ENCODE peak calls at places on chromosomes 2 and 18, in eight cellular contexts. One of them, this sample, is unnamed.

GRCh38 chr2:236309669-236310029 is 45.4 kb upstream of the ASB18 start:
- DNase-seq in CD8-positive, alpha-beta T cell: no peak
- DNase-seq in endodermal cell: peak; percentile 84
- DNase-seq in HFF-Myc: no peak
- DNase-seq in psoas muscle: no peak
- DNase-seq in lower lobe of right lung: no peak
- DNase-seq in tibial artery: no peak
- DNase-seq in ovary: no peak
- DNase-seq in this sample: no peak

GRCh38 chr2:15168116-15168515 is 393.0 kb downstream of the NBAS start:
- DNase-seq in CD8-positive, alpha-beta T cell: no peak
- DNase-seq in endodermal cell: no peak
- DNase-seq in HFF-Myc: no peak
- DNase-seq in psoas muscle: no peak
- DNase-seq in lower lobe of right lung: no peak
- DNase-seq in tibial artery: no peak
- DNase-seq in ovary: no peak
- DNase-seq in this sample: no peak

GRCh38 chr18:74316257-74317180 is 880 bp downstream of the C18orf63 start:
- DNase-seq in CD8-positive, alpha-beta T cell: no peak
- DNase-seq in endodermal cell: no peak
- DNase-seq in HFF-Myc: no peak
- DNase-seq in psoas muscle: no peak
- DNase-seq in lower lobe of right lung: no peak
- DNase-seq in tibial artery: no peak
- DNase-seq in ovary: no peak
- DNase-seq in this sample: no peak

GRCh38 chr2:11456251-11456650 is 9.7 kb downstream of the E2F6 start:
- DNase-seq in CD8-positive, alpha-beta T cell: no peak
- DNase-seq in endodermal cell: no peak
- DNase-seq in HFF-Myc: no peak
- DNase-seq in psoas muscle: no peak
- DNase-seq in lower lobe of right lung: no peak
- DNase-seq in tibial artery: no peak
- DNase-seq in ovary: no peak
- DNase-seq in this sample: no peak

GRCh38 chr18:57430166-57430958 is 4.8 kb upstream of the ONECUT2 start:
- DNase-seq in CD8-positive, alpha-beta T cell: no peak
- DNase-seq in endodermal cell: peak; percentile 83
- DNase-seq in HFF-Myc: no peak
- DNase-seq in psoas muscle: no peak
- DNase-seq in lower lobe of right lung: no peak
- DNase-seq in tibial artery: no peak
- DNase-seq in ovary: no peak
- DNase-seq in this sample: no peak

GRCh38 chr2:212532585-212532984 is 6.0 kb downstream of the ERBB4 start:
- DNase-seq in CD8-positive, alpha-beta T cell: no peak
- DNase-seq in endodermal cell: no peak
- DNase-seq in HFF-Myc: no peak
- DNase-seq in psoas muscle: no peak
- DNase-seq in lower lobe of right lung: no peak
- DNase-seq in tibial artery: no peak
- DNase-seq in ovary: no peak
- DNase-seq in this sample: no peak

GRCh38 chr2:28624798-28625701 is 126.6 kb upstream of the PPP1CB start:
- DNase-seq in CD8-positive, alpha-beta T cell: peak; percentile 58
- DNase-seq in endodermal cell: peak; percentile 75
- DNase-seq in HFF-Myc: no peak
- DNase-seq in psoas muscle: peak; percentile 63
- DNase-seq in lower lobe of right lung: peak; percentile 79
- DNase-seq in tibial artery: peak; percentile 93
- DNase-seq in ovary: peak; percentile 92
- DNase-seq in this sample: peak; percentile 54

GRCh38 chr2:23375448-23375847 is 9.5 kb upstream of the KLHL29 start:
- DNase-seq in CD8-positive, alpha-beta T cell: no peak
- DNase-seq in endodermal cell: peak; percentile 69
- DNase-seq in HFF-Myc: no peak
- DNase-seq in psoas muscle: no peak
- DNase-seq in lower lobe of right lung: no peak
- DNase-seq in tibial artery: no peak
- DNase-seq in ovary: no peak
- DNase-seq in this sample: no peak

GRCh38 chr2:105732096-105732495 is 12.6 kb upstream of the NCK2 start:
- DNase-seq in CD8-positive, alpha-beta T cell: no peak
- DNase-seq in endodermal cell: no peak
- DNase-seq in HFF-Myc: no peak
- DNase-seq in psoas muscle: no peak
- DNase-seq in lower lobe of right lung: no peak
- DNase-seq in tibial artery: no peak
- DNase-seq in ovary: no peak
- DNase-seq in this sample: no peak

GRCh38 chr2:219698684-219699439 is 71.4 kb downstream of the SLC4A3 start:
- DNase-seq in CD8-positive, alpha-beta T cell: no peak
- DNase-seq in endodermal cell: no peak
- DNase-seq in HFF-Myc: no peak
- DNase-seq in psoas muscle: no peak
- DNase-seq in lower lobe of right lung: no peak
- DNase-seq in tibial artery: no peak
- DNase-seq in ovary: no peak
- DNase-seq in this sample: no peak

GRCh38 chr18:58578835-58579560 is 49.9 kb downstream of the ALPK2 start:
- DNase-seq in CD8-positive, alpha-beta T cell: no peak
- DNase-seq in endodermal cell: peak; percentile 47
- DNase-seq in HFF-Myc: no peak
- DNase-seq in psoas muscle: no peak
- DNase-seq in lower lobe of right lung: no peak
- DNase-seq in tibial artery: no peak
- DNase-seq in ovary: no peak
- DNase-seq in this sample: no peak

GRCh38 chr2:220315098-220315785 is 687.8 kb downstream of the SLC4A3 start:
- DNase-seq in CD8-positive, alpha-beta T cell: no peak
- DNase-seq in endodermal cell: no peak
- DNase-seq in HFF-Myc: no peak
- DNase-seq in psoas muscle: no peak
- DNase-seq in lower lobe of right lung: no peak
- DNase-seq in tibial artery: no peak
- DNase-seq in ovary: peak; percentile 36
- DNase-seq in this sample: no peak

GRCh38 chr2:213067888-213068287 is 83.5 kb downstream of the IKZF2 start:
- DNase-seq in CD8-positive, alpha-beta T cell: no peak
- DNase-seq in endodermal cell: no peak
- DNase-seq in HFF-Myc: no peak
- DNase-seq in psoas muscle: no peak
- DNase-seq in lower lobe of right lung: no peak
- DNase-seq in tibial artery: no peak
- DNase-seq in ovary: no peak
- DNase-seq in this sample: no peak

GRCh38 chr2:190343500-190344274 is at the start of gene INPP1:
- DNase-seq in CD8-positive, alpha-beta T cell: peak; percentile 40
- DNase-seq in endodermal cell: peak; percentile 86
- DNase-seq in HFF-Myc: no peak
- DNase-seq in psoas muscle: peak; percentile 81
- DNase-seq in lower lobe of right lung: peak; percentile 82
- DNase-seq in tibial artery: peak; percentile 78
- DNase-seq in ovary: peak; percentile 77
- DNase-seq in this sample: peak; percentile 72

GRCh38 chr2:190342601-190343000 is 788 bp upstream of the INPP1 start:
- DNase-seq in CD8-positive, alpha-beta T cell: no peak
- DNase-seq in endodermal cell: peak; percentile 51
- DNase-seq in HFF-Myc: no peak
- DNase-seq in psoas muscle: no peak
- DNase-seq in lower lobe of right lung: no peak
- DNase-seq in tibial artery: no peak
- DNase-seq in ovary: no peak
- DNase-seq in this sample: no peak

GRCh38 chr2:190340369-190340768 is 3.0 kb upstream of the INPP1 start:
- DNase-seq in CD8-positive, alpha-beta T cell: no peak
- DNase-seq in endodermal cell: peak; percentile 75
- DNase-seq in HFF-Myc: no peak
- DNase-seq in psoas muscle: no peak
- DNase-seq in lower lobe of right lung: no peak
- DNase-seq in tibial artery: no peak
- DNase-seq in ovary: no peak
- DNase-seq in this sample: no peak

GRCh38 chr2:190343170-190343499 is 254 bp upstream of the INPP1 start:
- DNase-seq in CD8-positive, alpha-beta T cell: no peak
- DNase-seq in endodermal cell: no peak
- DNase-seq in HFF-Myc: no peak
- DNase-seq in psoas muscle: no peak
- DNase-seq in lower lobe of right lung: no peak
- DNase-seq in tibial artery: no peak
- DNase-seq in ovary: no peak
- DNase-seq in this sample: peak; percentile 24

DNA sequence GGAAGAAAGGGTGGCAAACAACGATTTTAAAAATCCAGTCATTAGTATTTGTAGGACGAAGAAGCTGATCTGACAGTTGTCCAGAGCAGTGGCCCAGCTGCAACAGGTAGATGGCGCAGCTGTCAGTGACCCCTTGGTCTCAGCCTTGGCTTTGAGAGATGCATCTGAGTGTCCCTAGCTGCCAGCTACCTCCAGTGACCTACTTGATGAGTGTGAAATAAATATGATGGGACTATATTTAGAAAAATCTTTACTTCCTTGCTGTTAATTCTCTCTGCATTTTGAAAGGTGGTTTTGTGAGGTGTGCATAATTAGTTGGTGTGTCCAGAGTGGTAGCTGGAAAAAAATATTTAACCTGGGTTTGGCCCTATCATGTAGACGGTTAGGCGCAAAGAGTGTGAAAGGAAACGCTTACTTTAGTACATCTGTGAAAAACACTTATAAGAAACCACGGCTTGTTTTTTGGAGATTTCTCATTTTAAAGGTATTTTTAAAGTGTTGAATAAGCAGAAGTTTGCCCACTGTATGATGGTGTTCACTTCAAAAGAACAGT is 962 bp downstream of the INPP1 start:
- DNase-seq in CD8-positive, alpha-beta T cell: no peak
- DNase-seq in endodermal cell: peak; percentile 84
- DNase-seq in HFF-Myc: no peak
- DNase-seq in psoas muscle: no peak
- DNase-seq in lower lobe of right lung: no peak
- DNase-seq in tibial artery: no peak
- DNase-seq in ovary: no peak
- DNase-seq in this sample: no peak
- TF ChIP-seq CTCF in CD8-positive, alpha-beta T cell: no peak
- TF ChIP-seq CTCF in endodermal cell: peak; percentile 71
- TF ChIP-seq CTCF in HFF-Myc: peak; percentile 26
- TF ChIP-seq CTCF in psoas muscle: peak; percentile 36
- TF ChIP-seq CTCF in lower lobe of right lung: peak; percentile 41
- TF ChIP-seq CTCF in tibial artery: peak; percentile 15
- TF ChIP-seq CTCF in ovary: no peak
- TF ChIP-seq CTCF in this sample: peak; percentile 59

GRCh38 chr18:75639468-75639831 is 211.9 kb upstream of the SMIM21 start:
- DNase-seq in CD8-positive, alpha-beta T cell: no peak
- DNase-seq in endodermal cell: no peak
- DNase-seq in HFF-Myc: no peak
- DNase-seq in psoas muscle: no peak
- DNase-seq in lower lobe of right lung: no peak
- DNase-seq in tibial artery: no peak
- DNase-seq in ovary: no peak
- DNase-seq in this sample: no peak
- H3K4me3 ChIP-seq in CD8-positive, alpha-beta T cell: no peak overlapping the region
- H3K4me3 ChIP-seq in endodermal cell: no peak overlapping the region
- H3K4me3 ChIP-seq in HFF-Myc: no peak overlapping the region
- H3K4me3 ChIP-seq in psoas muscle: no peak overlapping the region
- H3K4me3 ChIP-seq in lower lobe of right lung: no peak overlapping the region
- H3K4me3 ChIP-seq in tibial artery: no peak overlapping the region
- H3K4me3 ChIP-seq in ovary: no peak overlapping the region
- H3K4me3 ChIP-seq in this sample: no peak overlapping the region

GRCh38 chr2:636151-636621 is 41.0 kb downstream of the TMEM18 start:
- DNase-seq in CD8-positive, alpha-beta T cell: no peak
- DNase-seq in endodermal cell: no peak
- DNase-seq in HFF-Myc: no peak
- DNase-seq in psoas muscle: no peak
- DNase-seq in lower lobe of right lung: no peak
- DNase-seq in tibial artery: no peak
- DNase-seq in ovary: no peak
- DNase-seq in this sample: no peak
- TF ChIP-seq CTCF in CD8-positive, alpha-beta T cell: no peak
- TF ChIP-seq CTCF in endodermal cell: no peak
- TF ChIP-seq CTCF in HFF-Myc: no peak
- TF ChIP-seq CTCF in psoas muscle: no peak
- TF ChIP-seq CTCF in lower lobe of right lung: no peak
- TF ChIP-seq CTCF in tibial artery: no peak
- TF ChIP-seq CTCF in ovary: no peak
- TF ChIP-seq CTCF in this sample: no peak

DNA sequence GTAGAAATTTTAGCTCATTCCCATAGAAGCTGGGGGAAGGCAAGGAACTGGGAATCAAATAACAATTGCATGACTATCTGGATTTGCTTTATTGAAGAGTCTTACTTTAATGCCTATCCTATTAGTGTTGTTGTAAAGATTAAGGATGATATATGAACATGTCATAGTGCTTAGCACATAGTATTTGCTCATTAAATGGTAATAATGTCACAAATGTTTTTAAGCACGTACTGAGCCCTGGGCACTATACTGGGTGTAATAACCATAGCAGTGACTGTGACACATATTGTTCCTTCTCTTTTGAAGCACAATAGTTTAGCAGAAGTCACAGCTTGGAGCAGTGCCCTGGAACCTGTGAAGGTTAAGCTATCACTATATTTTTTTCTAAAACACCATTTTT is 47.2 kb upstream of the DTNB start:
- DNase-seq in CD8-positive, alpha-beta T cell: no peak
- DNase-seq in endodermal cell: no peak
- DNase-seq in HFF-Myc: no peak
- DNase-seq in psoas muscle: no peak
- DNase-seq in lower lobe of right lung: no peak
- DNase-seq in tibial artery: no peak
- DNase-seq in ovary: no peak
- DNase-seq in this sample: no peak
- H3K4me3 ChIP-seq in CD8-positive, alpha-beta T cell: no peak overlapping the region
- H3K4me3 ChIP-seq in endodermal cell: no peak overlapping the region
- H3K4me3 ChIP-seq in HFF-Myc: no peak overlapping the region
- H3K4me3 ChIP-seq in psoas muscle: no peak overlapping the region
- H3K4me3 ChIP-seq in lower lobe of right lung: no peak overlapping the region
- H3K4me3 ChIP-seq in tibial artery: no peak overlapping the region
- H3K4me3 ChIP-seq in ovary: no peak overlapping the region
- H3K4me3 ChIP-seq in this sample: no peak overlapping the region

GRCh38 chr18:7950380-7951143 is 383.4 kb downstream of the PTPRM start:
- DNase-seq in CD8-positive, alpha-beta T cell: no peak
- DNase-seq in endodermal cell: no peak
- DNase-seq in HFF-Myc: peak; percentile 54
- DNase-seq in psoas muscle: no peak
- DNase-seq in lower lobe of right lung: no peak
- DNase-seq in tibial artery: no peak
- DNase-seq in ovary: no peak
- DNase-seq in this sample: no peak

GRCh38 chr18:7941533-7941932 is 374.4 kb downstream of the PTPRM start:
- DNase-seq in CD8-positive, alpha-beta T cell: no peak
- DNase-seq in endodermal cell: no peak
- DNase-seq in HFF-Myc: no peak
- DNase-seq in psoas muscle: peak; percentile 61
- DNase-seq in lower lobe of right lung: peak; percentile 65
- DNase-seq in tibial artery: no peak
- DNase-seq in ovary: no peak
- DNase-seq in this sample: no peak

GRCh38 chr18:7940976-7941375 is 373.9 kb downstream of the PTPRM start:
- DNase-seq in CD8-positive, alpha-beta T cell: no peak
- DNase-seq in endodermal cell: no peak
- DNase-seq in HFF-Myc: no peak
- DNase-seq in psoas muscle: no peak
- DNase-seq in lower lobe of right lung: no peak
- DNase-seq in tibial artery: no peak
- DNase-seq in ovary: no peak
- DNase-seq in this sample: no peak

GRCh38 chr18:7945882-7946281 is 378.8 kb downstream of the PTPRM start:
- DNase-seq in CD8-positive, alpha-beta T cell: no peak
- DNase-seq in endodermal cell: no peak
- DNase-seq in HFF-Myc: peak; percentile 88
- DNase-seq in psoas muscle: no peak
- DNase-seq in lower lobe of right lung: no peak
- DNase-seq in tibial artery: no peak
- DNase-seq in ovary: no peak
- DNase-seq in this sample: no peak

GRCh38 chr18:7946724-7947377 is 379.7 kb downstream of the PTPRM start:
- DNase-seq in CD8-positive, alpha-beta T cell: no peak
- DNase-seq in endodermal cell: peak; percentile 69
- DNase-seq in HFF-Myc: peak; percentile 69
- DNase-seq in psoas muscle: no peak
- DNase-seq in lower lobe of right lung: no peak
- DNase-seq in tibial artery: no peak
- DNase-seq in ovary: peak; percentile 56
- DNase-seq in this sample: no peak
- TF ChIP-seq CTCF in CD8-positive, alpha-beta T cell: no peak
- TF ChIP-seq CTCF in endodermal cell: no peak
- TF ChIP-seq CTCF in HFF-Myc: no peak
- TF ChIP-seq CTCF in psoas muscle: no peak
- TF ChIP-seq CTCF in lower lobe of right lung: no peak
- TF ChIP-seq CTCF in tibial artery: no peak
- TF ChIP-seq CTCF in ovary: no peak
- TF ChIP-seq CTCF in this sample: no peak